ENCODE peak calls at places on chromosomes 1 and 21, in eight cellular contexts. J is tibial nerve; E is GM12865; P is AG10803; R is CD8-positive, alpha-beta T cell; D is adrenal gland; S is neural crest cell; O is psoas muscle. M is an unnamed sample.

GRCh38 chr1:216379441-216379840 is 43.8 kb downstream of the USH2A start:
- DNase-seq in E (no peak), S (no peak), D (no peak), P (no peak), R (no peak), J (no peak), O (no peak), M (no peak)

GRCh38 chr1:37556712-37557196 is at the start of gene DNALI1:
- DNase-seq in O (peak; percentile 92), S (peak; percentile 96), D (peak; percentile 92), J (peak; percentile 65), R (peak; percentile 28), E (peak; percentile 61), P (peak; percentile 77), M (peak; percentile 75)

GRCh38 chr21:38234395-38235142 is 22.2 kb upstream of the KCNJ15 start:
- DNase-seq in E (no peak), J (no peak), S (no peak), P (no peak), D (no peak), R (no peak), O (no peak), M (no peak)

GRCh38 chr1:1894354-1895049 is 3.6 kb upstream of the GNB1 start:
- DNase-seq in P (no peak), R (no peak), E (no peak), S (no peak), D (peak; percentile 75), O (peak; percentile 57), J (no peak), M (no peak)

GRCh38 chr1:220426989-220427388 is 100.9 kb upstream of the MARK1 start:
- DNase-seq in R (no peak), O (no peak), P (no peak), J (no peak), S (no peak), E (no peak), D (peak; percentile 14), M (no peak)

GRCh38 chr1:114131526-114132220 is 22.0 kb downstream of the SYT6 start:
- DNase-seq in D (no peak), J (no peak), E (no peak), R (no peak), S (no peak), O (no peak), P (peak; percentile 15), M (peak; percentile 46)

GRCh38 chr1:205598841-205599666 is 32.8 kb downstream of the ELK4 start:
- DNase-seq in J (no peak), D (peak; percentile 64), P (peak; percentile 13), O (peak; percentile 64), S (no peak), R (no peak), E (no peak), M (peak; percentile 16)

GRCh38 chr1:112703706-112704105 is 3.2 kb downstream of the RHOC start:
- DNase-seq in J (no peak), D (no peak), E (no peak), O (no peak), S (no peak), R (no peak), P (no peak), M (no peak)

GRCh38 chr1:214842856-214843255 is 239.7 kb upstream of the KCNK2 start:
- DNase-seq in R (no peak), E (no peak), J (no peak), D (no peak), S (no peak), P (peak; percentile 93), O (no peak), M (peak; percentile 77)

GRCh38 chr1:11796036-11796828 is 9.5 kb downstream of the MTHFR start:
- DNase-seq in P (no peak), O (no peak), R (no peak), D (peak; percentile 50), E (no peak), J (no peak), S (no peak), M (no peak)

GRCh38 chr1:168585937-168586336 is 9.5 kb downstream of the XCL1 start:
- DNase-seq in J (no peak), D (no peak), E (no peak), O (no peak), S (no peak), P (no peak), R (no peak), M (no peak)

GRCh38 chr21:26918318-26919065 is 48.4 kb downstream of the ADAMTS5 start:
- DNase-seq in D (no peak), R (no peak), E (no peak), S (no peak), P (peak; percentile 90), J (no peak), O (no peak), M (peak; percentile 78)

GRCh38 chr1:60343736-60344135 is 270.2 kb upstream of the C1orf87 start:
- DNase-seq in E (no peak), D (no peak), R (no peak), J (no peak), S (no peak), P (no peak), O (no peak), M (no peak)

GRCh38 chr1:91712393-91712792 is 173.6 kb downstream of the TGFBR3 start:
- DNase-seq in E (peak; percentile 25), D (no peak), R (no peak), J (no peak), O (no peak), P (no peak), S (no peak), M (no peak)

GRCh38 chr1:109793486-109794318 is 30.0 kb upstream of the EPS8L3 start:
- DNase-seq in R (peak; percentile 66), D (no peak), P (peak; percentile 92), J (no peak), O (peak; percentile 39), S (no peak), E (no peak), M (peak; percentile 78)

GRCh38 chr1:207873055-207873890 is 37.7 kb downstream of the CD34 start:
- DNase-seq in E (peak; percentile 28), D (peak; percentile 75), P (no peak), S (no peak), J (no peak), O (peak; percentile 60), R (peak; percentile 32), M (no peak)

GRCh38 chr1:104403883-104404282 is 654.2 kb downstream of the AMY1C start:
- DNase-seq in S (no peak), D (no peak), O (no peak), P (no peak), E (no peak), J (no peak), R (no peak), M (no peak)

DNA sequence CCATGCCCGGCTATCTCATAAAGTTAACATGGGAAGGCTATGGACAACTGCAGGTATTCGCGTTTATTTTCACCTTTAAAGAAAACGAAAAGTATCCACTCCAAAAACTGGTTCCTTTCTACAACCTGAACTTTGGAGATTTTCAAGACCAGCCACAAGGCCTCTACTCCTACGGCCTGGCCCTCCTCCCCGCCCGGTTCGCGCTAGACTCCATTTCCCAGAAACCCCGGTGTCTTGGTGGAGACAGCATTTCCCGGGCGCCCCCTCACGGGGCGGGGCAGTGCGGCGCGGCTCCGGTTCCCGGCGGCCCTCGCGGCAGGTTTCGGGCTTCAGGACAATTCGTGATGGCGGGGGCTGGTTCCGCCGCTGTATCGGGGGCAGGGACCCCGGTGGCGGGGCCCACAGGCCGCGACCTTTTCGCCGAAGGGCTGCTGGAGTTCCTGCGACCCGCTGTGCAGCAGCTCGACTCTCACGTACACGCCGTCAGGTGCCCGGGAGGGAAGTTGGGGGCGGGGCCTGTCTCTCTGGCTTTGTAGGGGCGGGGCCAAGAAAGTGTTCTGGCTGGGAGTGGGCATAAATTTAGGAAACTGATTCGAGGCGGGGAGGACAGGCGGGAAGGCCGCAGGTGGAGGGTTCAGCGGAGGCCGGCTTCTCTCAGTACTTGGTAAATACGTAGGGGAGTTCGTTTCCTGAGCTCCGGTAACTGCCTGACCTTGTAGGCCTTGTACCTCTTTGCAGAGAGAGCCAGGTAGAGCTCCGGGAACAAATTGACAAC is at the start of gene SNAPIN:
- DNase-seq in R (peak; percentile 88), P (peak; percentile 85), O (peak; percentile 95), J (peak; percentile 82), D (peak; percentile 93), S (peak; percentile 90), E (peak; percentile 91), M (peak; percentile 76)
- TF ChIP-seq CTCF in R (no peak), P (no peak), O (no peak), J (no peak), D (no peak), S (peak; percentile 33), E (no peak), M (peak; percentile 55)

DNA sequence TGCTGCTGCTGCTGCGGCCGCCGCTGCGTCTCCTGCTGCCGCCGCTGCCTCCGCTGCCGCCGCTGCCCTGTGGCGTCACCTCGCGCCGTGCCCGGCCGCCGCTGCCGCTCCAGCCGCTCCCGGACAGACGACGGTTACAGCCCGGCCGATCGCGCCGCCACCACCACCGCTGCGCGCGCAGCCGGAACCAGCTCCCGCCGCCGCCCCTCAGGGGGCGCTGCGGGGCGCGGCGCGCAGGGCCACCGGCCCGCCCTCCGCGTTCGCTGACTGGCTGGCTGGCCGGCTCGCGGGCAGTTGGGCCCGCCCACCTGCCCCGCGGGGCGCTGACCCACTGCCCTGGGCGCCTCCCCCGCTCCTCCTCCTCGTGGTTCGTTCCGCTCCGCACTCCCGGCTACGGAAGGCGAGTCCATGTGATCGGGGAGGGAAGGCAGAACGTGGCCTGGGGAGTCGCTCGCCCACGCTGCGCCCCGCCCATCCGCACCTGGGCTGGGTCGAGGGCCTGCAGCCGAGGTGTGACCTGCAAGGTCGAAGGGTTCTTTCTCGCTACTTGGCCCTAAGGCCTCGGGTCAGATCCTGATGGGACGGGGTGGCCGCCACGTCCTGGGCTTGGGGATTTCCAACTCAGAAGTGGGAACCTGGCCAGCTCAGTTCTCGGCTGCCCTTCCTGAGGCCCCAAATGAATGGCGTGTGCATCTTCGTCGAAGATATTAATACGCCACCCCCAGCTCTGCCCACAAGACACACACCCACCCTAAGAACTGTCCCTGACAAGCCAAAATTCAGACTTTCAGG is at the start of gene PTP4A2:
- DNase-seq in J (peak; percentile 84), P (peak; percentile 94), D (peak; percentile 96), O (peak; percentile 97), S (peak; percentile 86), E (peak; percentile 99), R (peak; percentile 67), M (peak; percentile 91)
- TF ChIP-seq CTCF in J (peak; percentile 88), P (no peak), D (peak; percentile 93), O (peak; percentile 73), S (peak; percentile 65), E (peak; percentile 55), R (peak; percentile 43), M (peak; percentile 59)

GRCh38 chr21:46634966-46635323 is 529 bp upstream of the PRMT2 start:
- DNase-seq in D (peak; percentile 85), E (peak; percentile 81), O (no peak), S (no peak), R (no peak), P (peak; percentile 90), J (peak; percentile 41), M (peak; percentile 83)
- TF ChIP-seq CTCF in D (no peak), E (peak; percentile 4), O (peak; percentile 20), S (no peak), R (no peak), P (peak; percentile 42), J (peak; percentile 31), M (peak; percentile 56)

DNA sequence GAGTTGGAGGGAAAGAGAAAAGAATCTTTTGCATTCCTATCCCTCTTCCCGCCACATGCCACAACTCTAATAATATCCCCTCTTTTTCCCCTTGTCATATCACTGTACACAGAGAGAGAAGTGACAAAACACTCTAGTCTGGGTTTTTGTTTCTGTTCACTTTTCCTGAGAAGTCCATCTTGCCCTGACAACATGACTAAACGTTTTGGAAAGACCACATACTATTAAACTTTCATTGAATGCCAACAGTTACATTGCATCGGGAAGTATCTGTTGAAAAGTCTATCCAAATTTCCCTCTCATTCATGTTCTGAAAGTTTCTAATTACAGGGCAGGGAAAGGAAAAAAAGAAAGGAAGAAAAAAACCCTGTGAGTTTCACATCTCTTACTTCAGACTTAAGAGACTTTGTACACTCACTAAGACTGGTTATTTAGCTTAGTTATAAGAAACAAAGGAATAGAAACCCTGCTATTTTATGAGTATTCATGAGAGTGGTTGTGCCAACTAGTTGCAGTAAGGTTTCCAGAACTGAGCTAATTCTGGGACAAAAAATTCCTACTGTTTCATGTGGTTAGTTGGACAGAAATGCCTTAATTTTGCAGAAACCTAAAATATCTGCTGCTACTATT is 16.9 kb downstream of the PLA2G4A start:
- DNase-seq in O (no peak), R (no peak), D (no peak), P (no peak), J (no peak), E (no peak), S (no peak), M (no peak)
- TF ChIP-seq CTCF in O (no peak), R (no peak), D (no peak), P (no peak), J (no peak), E (no peak), S (no peak), M (no peak)